ENCODE peak calls at places on chromosomes 7 and 10, in four cellular contexts. One of them, this sample, is unnamed.

GRCh38 chr7:98418636-98419315 is 17.9 kb upstream of the BAIAP2L1 start:
- DNase-seq in stomach: peak; percentile 84
- DNase-seq in ovary: no peak
- DNase-seq in lower leg skin: no peak
- DNase-seq in this sample: no peak

GRCh38 chr10:5618042-5618441 is 48.4 kb downstream of the ASB13 start:
- DNase-seq in stomach: no peak
- DNase-seq in ovary: no peak
- DNase-seq in lower leg skin: no peak
- DNase-seq in this sample: no peak

GRCh38 chr7:47281966-47282643 is 299.8 kb downstream of the TNS3 start:
- DNase-seq in stomach: no peak
- DNase-seq in ovary: no peak
- DNase-seq in lower leg skin: peak; percentile 67
- DNase-seq in this sample: no peak

GRCh38 chr7:70459546-70459945 is 672.4 kb upstream of the GALNT17 start:
- DNase-seq in stomach: no peak
- DNase-seq in ovary: no peak
- DNase-seq in lower leg skin: no peak
- DNase-seq in this sample: no peak

GRCh38 chr10:103682631-103683030 is 172.7 kb downstream of the SH3PXD2A start:
- DNase-seq in stomach: no peak
- DNase-seq in ovary: no peak
- DNase-seq in lower leg skin: no peak
- DNase-seq in this sample: no peak

GRCh38 chr10:95821766-95822165 is 65.8 kb downstream of the ENTPD1 start:
- DNase-seq in stomach: no peak
- DNase-seq in ovary: no peak
- DNase-seq in lower leg skin: no peak
- DNase-seq in this sample: no peak

GRCh38 chr7:16929146-16929762 is 47.5 kb upstream of the AGR3 start:
- DNase-seq in stomach: no peak
- DNase-seq in ovary: no peak
- DNase-seq in lower leg skin: no peak
- DNase-seq in this sample: no peak

GRCh38 chr10:86400705-86401587 is 34.4 kb upstream of the GRID1 start:
- DNase-seq in stomach: peak; percentile 67
- DNase-seq in ovary: peak; percentile 45
- DNase-seq in lower leg skin: peak; percentile 89
- DNase-seq in this sample: peak; percentile 76

GRCh38 chr7:7653568-7654187 is 13.1 kb downstream of the UMAD1 start:
- DNase-seq in stomach: no peak
- DNase-seq in ovary: no peak
- DNase-seq in lower leg skin: no peak
- DNase-seq in this sample: no peak

GRCh38 chr10:66942407-66942806 is 16.6 kb downstream of the LRRTM3 start:
- DNase-seq in stomach: no peak
- DNase-seq in ovary: no peak
- DNase-seq in lower leg skin: no peak
- DNase-seq in this sample: no peak

GRCh38 chr7:85186083-85186520 is 754 bp downstream of the SEMA3D start:
- DNase-seq in stomach: peak; percentile 26
- DNase-seq in ovary: peak; percentile 21
- DNase-seq in lower leg skin: peak; percentile 88
- DNase-seq in this sample: peak; percentile 61

GRCh38 chr7:97418312-97418711 is 300.8 kb downstream of the SDHAF3 start:
- DNase-seq in stomach: no peak
- DNase-seq in ovary: no peak
- DNase-seq in lower leg skin: no peak
- DNase-seq in this sample: no peak

GRCh38 chr7:1965579-1966294 is 267.0 kb downstream of the MAD1L1 start:
- DNase-seq in stomach: no peak
- DNase-seq in ovary: no peak
- DNase-seq in lower leg skin: no peak
- DNase-seq in this sample: peak; percentile 78

GRCh38 chr7:55028011-55028410 is 9.2 kb downstream of the EGFR start:
- DNase-seq in stomach: no peak
- DNase-seq in ovary: no peak
- DNase-seq in lower leg skin: no peak
- DNase-seq in this sample: no peak

GRCh38 chr7:5780801-5781496 is 514 bp downstream of the RNF216 start:
- DNase-seq in stomach: peak; percentile 45
- DNase-seq in ovary: no peak
- DNase-seq in lower leg skin: peak; percentile 88
- DNase-seq in this sample: peak; percentile 31

GRCh38 chr7:48183965-48184364 is 12.7 kb downstream of the ABCA13 start:
- DNase-seq in stomach: no peak
- DNase-seq in ovary: no peak
- DNase-seq in lower leg skin: no peak
- DNase-seq in this sample: no peak

GRCh38 chr7:6691609-6692106 is 15.1 kb downstream of the ZNF12 start:
- DNase-seq in stomach: no peak
- DNase-seq in ovary: no peak
- DNase-seq in lower leg skin: no peak
- DNase-seq in this sample: no peak

GRCh38 chr7:5682889-5683670 is 98.4 kb downstream of the RNF216 start:
- DNase-seq in stomach: no peak
- DNase-seq in ovary: no peak
- DNase-seq in lower leg skin: no peak
- DNase-seq in this sample: no peak

GRCh38 chr7:57427146-57427545 is 22.8 kb upstream of the ZNF716 start:
- DNase-seq in stomach: no peak
- DNase-seq in ovary: no peak
- DNase-seq in lower leg skin: no peak
- DNase-seq in this sample: no peak

GRCh38 chr10:85603167-85603940 is 763.2 kb downstream of the GRID1 start:
- DNase-seq in stomach: no peak
- DNase-seq in ovary: no peak
- DNase-seq in lower leg skin: peak; percentile 49
- DNase-seq in this sample: no peak

GRCh38 chr10:4267084-4267774 is 482.2 kb upstream of the KLF6 start:
- DNase-seq in stomach: no peak
- DNase-seq in ovary: no peak
- DNase-seq in lower leg skin: no peak
- DNase-seq in this sample: no peak

GRCh38 chr7:42678315-42678714 is 233.6 kb downstream of the C7orf25 start:
- DNase-seq in stomach: no peak
- DNase-seq in ovary: no peak
- DNase-seq in lower leg skin: no peak
- DNase-seq in this sample: no peak

GRCh38 chr10:9443758-9444157 is 1389.3 kb downstream of the GATA3 start:
- DNase-seq in stomach: no peak
- DNase-seq in ovary: no peak
- DNase-seq in lower leg skin: no peak
- DNase-seq in this sample: no peak

GRCh38 chr7:37942934-37943610 is 22.6 kb downstream of the EPDR1 start:
- DNase-seq in stomach: no peak
- DNase-seq in ovary: peak; percentile 91
- DNase-seq in lower leg skin: no peak
- DNase-seq in this sample: peak; percentile 80

GRCh38 chr7:88218836-88219605 is 817 bp downstream of the SRI start:
- DNase-seq in stomach: peak; percentile 60
- DNase-seq in ovary: peak; percentile 50
- DNase-seq in lower leg skin: peak; percentile 87
- DNase-seq in this sample: peak; percentile 65

GRCh38 chr7:88217675-88218427 is 2.0 kb downstream of the SRI start:
- DNase-seq in stomach: no peak
- DNase-seq in ovary: no peak
- DNase-seq in lower leg skin: no peak
- DNase-seq in this sample: no peak

GRCh38 chr7:88223265-88223664 is 3.4 kb upstream of the SRI start:
- DNase-seq in stomach: no peak
- DNase-seq in ovary: no peak
- DNase-seq in lower leg skin: no peak
- DNase-seq in this sample: no peak

GRCh38 chr7:88218428-88218745 is 1.5 kb downstream of the SRI start:
- DNase-seq in stomach: no peak
- DNase-seq in ovary: no peak
- DNase-seq in lower leg skin: no peak
- DNase-seq in this sample: no peak

DNA sequence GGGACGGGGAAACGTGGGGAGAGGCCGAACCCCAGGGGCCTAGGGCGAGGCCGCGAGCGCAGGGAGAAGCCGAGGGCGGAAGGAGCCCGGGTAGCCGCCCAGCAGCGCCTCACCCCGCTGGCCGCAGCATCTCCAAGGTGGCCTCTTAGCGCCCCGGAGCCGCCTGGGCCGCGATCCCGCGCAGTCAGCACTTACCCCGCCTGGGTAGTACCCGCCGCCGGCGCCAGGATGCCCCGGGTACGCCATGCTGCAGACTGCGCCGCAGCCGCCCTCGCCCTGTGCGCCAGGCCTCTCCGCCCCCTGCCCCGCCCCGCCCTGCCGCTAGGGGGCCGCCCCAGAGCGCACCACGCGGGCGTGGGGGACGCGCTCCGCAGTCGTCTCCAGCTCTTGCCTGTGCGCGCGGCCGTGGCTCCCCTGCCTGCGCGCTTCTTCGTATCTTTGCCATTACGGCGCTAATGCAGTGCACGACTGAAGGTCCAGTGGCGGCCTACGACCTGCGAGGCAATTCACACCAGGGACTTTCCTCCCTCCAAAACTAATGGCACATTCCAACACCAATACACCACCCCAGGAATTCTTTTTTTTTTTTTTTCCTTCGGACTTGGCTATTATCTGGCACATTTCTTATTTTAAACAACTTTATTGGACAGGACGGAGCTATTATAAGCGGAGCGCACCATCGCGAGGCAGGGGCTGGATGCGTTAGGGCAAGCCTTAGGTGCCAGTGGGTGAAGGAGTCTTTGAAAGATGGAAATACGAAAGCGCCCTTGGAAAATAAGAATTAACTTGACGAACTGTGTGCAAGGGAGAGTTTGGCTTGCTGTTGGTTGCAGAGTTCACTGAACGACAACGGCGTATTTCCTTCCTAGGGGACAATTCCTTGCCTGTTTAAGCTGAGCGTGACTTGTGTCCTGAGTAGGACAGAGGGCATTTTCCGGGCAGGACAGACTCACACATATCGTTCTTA is at the start of gene SRI:
- DNase-seq in stomach: peak; percentile 89
- DNase-seq in ovary: peak; percentile 88
- DNase-seq in lower leg skin: peak; percentile 95
- DNase-seq in this sample: peak; percentile 88
- TF ChIP-seq POLR2A in stomach: no peak
- TF ChIP-seq POLR2A in ovary: peak; percentile 63
- TF ChIP-seq POLR2A in lower leg skin: no peak
- TF ChIP-seq POLR2A in this sample: no peak

DNA sequence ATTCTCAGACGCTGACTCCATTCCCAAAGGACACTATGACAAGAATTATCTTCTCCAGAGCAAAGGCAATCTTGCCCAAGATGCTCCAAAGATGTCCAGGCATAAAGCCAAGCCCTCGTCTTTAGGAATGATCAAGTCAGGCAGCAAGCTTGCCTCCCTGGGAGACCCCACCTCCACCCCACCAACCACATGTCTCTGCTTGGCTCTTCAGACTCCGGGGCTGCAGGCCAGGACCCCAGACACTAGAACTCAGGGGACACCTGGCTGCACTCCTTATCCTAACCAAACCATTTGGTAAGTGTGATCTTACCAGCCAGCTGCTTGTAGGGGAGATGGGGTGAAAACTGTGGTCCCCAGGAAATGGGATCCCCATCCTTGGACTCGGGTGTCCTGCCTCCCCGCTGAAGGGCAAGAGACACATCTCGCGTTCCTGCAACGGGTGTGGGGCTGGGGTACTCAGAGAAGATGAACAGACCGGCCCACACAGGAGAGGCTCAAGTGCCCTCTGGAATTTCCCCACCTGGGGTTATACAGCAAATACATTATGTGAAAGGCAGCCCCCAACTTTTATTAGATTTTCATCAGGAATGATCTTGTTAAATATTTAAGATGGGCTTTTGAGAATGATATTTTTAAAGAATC is 55.7 kb downstream of the INSIG1 start:
- DNase-seq in stomach: no peak
- DNase-seq in ovary: no peak
- DNase-seq in lower leg skin: no peak
- DNase-seq in this sample: no peak
- H3K4me3 ChIP-seq in stomach: no peak overlapping the region
- H3K4me3 ChIP-seq in ovary: no peak overlapping the region
- H3K4me3 ChIP-seq in lower leg skin: no peak overlapping the region
- H3K4me3 ChIP-seq in this sample: no peak overlapping the region

GRCh38 chr10:13080643-13081042 is 19.3 kb upstream of the OPTN start:
- DNase-seq in stomach: no peak
- DNase-seq in ovary: no peak
- DNase-seq in lower leg skin: no peak
- DNase-seq in this sample: no peak

GRCh38 chr10:13072339-13072738 is 27.6 kb upstream of the OPTN start:
- DNase-seq in stomach: no peak
- DNase-seq in ovary: no peak
- DNase-seq in lower leg skin: no peak
- DNase-seq in this sample: no peak

GRCh38 chr10:13078912-13079775 is 20.8 kb upstream of the OPTN start:
- DNase-seq in stomach: no peak
- DNase-seq in ovary: no peak
- DNase-seq in lower leg skin: no peak
- DNase-seq in this sample: no peak

GRCh38 chr10:13079776-13080050 is 20.2 kb upstream of the OPTN start:
- DNase-seq in stomach: no peak
- DNase-seq in ovary: no peak
- DNase-seq in lower leg skin: no peak
- DNase-seq in this sample: no peak

GRCh38 chr10:13074562-13075451 is 25.2 kb upstream of the OPTN start:
- DNase-seq in stomach: peak; percentile 68
- DNase-seq in ovary: peak; percentile 76
- DNase-seq in lower leg skin: peak; percentile 91
- DNase-seq in this sample: peak; percentile 55
- TF ChIP-seq CTCF in stomach: no peak
- TF ChIP-seq CTCF in ovary: peak; percentile 71
- TF ChIP-seq CTCF in lower leg skin: no peak
- TF ChIP-seq CTCF in this sample: peak; percentile 90

GRCh38 chr7:12685550-12685949 is 1.9 kb upstream of the ARL4A start:
- DNase-seq in stomach: no peak
- DNase-seq in ovary: peak; percentile 28
- DNase-seq in lower leg skin: peak; percentile 85
- DNase-seq in this sample: no peak

GRCh38 chr7:12686234-12686893 is 1.1 kb upstream of the ARL4A start:
- DNase-seq in stomach: peak; percentile 92
- DNase-seq in ovary: peak; percentile 94
- DNase-seq in lower leg skin: peak; percentile 98
- DNase-seq in this sample: peak; percentile 95

GRCh38 chr7:12687213-12688171 is at the start of gene ARL4A:
- DNase-seq in stomach: peak; percentile 99
- DNase-seq in ovary: peak; percentile 97
- DNase-seq in lower leg skin: peak; percentile 100
- DNase-seq in this sample: peak; percentile 99

GRCh38 chr7:12684733-12685132 is 2.7 kb upstream of the ARL4A start:
- DNase-seq in stomach: no peak
- DNase-seq in ovary: no peak
- DNase-seq in lower leg skin: no peak
- DNase-seq in this sample: no peak

DNA sequence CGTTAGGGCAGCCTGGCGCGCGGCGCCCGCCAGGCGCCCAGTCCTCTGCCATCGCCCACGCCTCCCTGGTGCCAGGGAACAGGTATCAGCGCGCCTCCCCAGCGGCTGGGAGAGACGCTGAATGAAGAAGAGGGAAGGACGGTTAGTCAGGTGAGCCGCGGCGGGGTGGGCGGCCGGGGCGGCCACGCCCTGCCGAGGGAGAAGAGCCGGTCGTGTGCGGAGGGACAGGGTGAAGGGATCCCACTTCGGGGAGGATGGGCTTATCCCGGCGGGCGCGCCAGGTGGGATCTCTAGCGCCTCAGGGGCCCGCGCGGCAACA is 580 bp upstream of the ARL4A start:
- DNase-seq in stomach: no peak
- DNase-seq in ovary: no peak
- DNase-seq in lower leg skin: no peak
- DNase-seq in this sample: no peak
- TF ChIP-seq POLR2A in stomach: no peak
- TF ChIP-seq POLR2A in ovary: no peak
- TF ChIP-seq POLR2A in lower leg skin: no peak
- TF ChIP-seq POLR2A in this sample: no peak